ENCODE peak calls at places on chromosomes 7 and 10, in seven cellular contexts. K is BE2C, W is vagina, F is MG63, J is dorsolateral prefrontal cortex, Y is cardiac fibroblast, P is AG09309. I is an unnamed sample.

GRCh38 chr10:89360153-89360552 is 17.7 kb upstream of the IFIT1B start:
- DNase-seq in F (no peak), Y (no peak), W (no peak), P (no peak), K (no peak), J (no peak), I (no peak)

GRCh38 chr7:93011351-93012294 is 106.2 kb downstream of the SAMD9 start:
- DNase-seq in K (no peak), J (no peak), Y (peak), W (no peak), F (peak), P (peak), I (no peak)

GRCh38 chr7:3738964-3739363 is 437.9 kb downstream of the SDK1 start:
- DNase-seq in P (no peak), W (no peak), K (no peak), F (no peak), Y (no peak), J (no peak), I (no peak)

GRCh38 chr7:11786186-11786585 is 45.8 kb downstream of the THSD7A start:
- DNase-seq in Y (peak), J (no peak), W (no peak), P (no peak), K (no peak), F (no peak), I (peak)

GRCh38 chr10:86260564-86260963 is 106.0 kb downstream of the GRID1 start:
- DNase-seq in J (no peak), F (no peak), P (no peak), K (peak), W (peak), Y (no peak), I (no peak)

GRCh38 chr7:1650363-1651030 is 19.6 kb upstream of the ELFN1 start:
- DNase-seq in F (no peak), Y (no peak), K (peak), P (no peak), W (no peak), J (no peak), I (no peak)

GRCh38 chr7:50333266-50333665 is 28.8 kb downstream of the IKZF1 start:
- DNase-seq in Y (no peak), P (no peak), K (no peak), J (no peak), W (no peak), F (no peak), I (no peak)

GRCh38 chr10:60389413-60390009 is at the start of gene ANK3:
- DNase-seq in K (no peak), W (no peak), P (no peak), F (no peak), Y (no peak), J (no peak), I (no peak)

GRCh38 chr10:117188399-117188798 is 8.9 kb upstream of the KCNK18 start:
- DNase-seq in P (no peak), K (no peak), F (no peak), W (no peak), J (no peak), Y (no peak), I (no peak)

GRCh38 chr7:86884152-86884551 is 175.3 kb downstream of the ELAPOR2 start:
- DNase-seq in P (no peak), J (no peak), W (no peak), F (no peak), K (no peak), Y (no peak), I (no peak)

GRCh38 chr10:95327367-95327766 is 36.6 kb upstream of the PDLIM1 start:
- DNase-seq in J (no peak), W (no peak), F (peak), P (no peak), K (no peak), Y (peak), I (no peak)

GRCh38 chr7:5482020-5482498 is 58.4 kb upstream of the TNRC18 start:
- DNase-seq in F (no peak), Y (no peak), J (no peak), P (no peak), K (no peak), W (no peak), I (no peak)

GRCh38 chr7:52088008-52088787 is 771.6 kb upstream of the COBL start:
- DNase-seq in Y (no peak), W (no peak), F (no peak), K (no peak), J (peak), P (no peak), I (no peak)

GRCh38 chr10:30671011-30671616 is 41.6 kb upstream of the LYZL2 start:
- DNase-seq in F (peak), P (peak), K (peak), W (no peak), J (no peak), Y (peak), I (peak)

GRCh38 chr7:49866076-49866735 is 92.8 kb downstream of the VWC2 start:
- DNase-seq in J (no peak), F (no peak), W (no peak), K (no peak), P (no peak), Y (no peak), I (no peak)

GRCh38 chr10:71755179-71755879 is 18.0 kb downstream of the VSIR start:
- DNase-seq in W (no peak), J (no peak), Y (no peak), P (no peak), K (no peak), F (no peak), I (no peak)

GRCh38 chr10:58157076-58157766 is 110.5 kb downstream of the IPMK start:
- DNase-seq in P (peak), Y (peak), J (no peak), W (no peak), K (peak), F (peak), I (no peak)

GRCh38 chr10:66215005-66215404 is 710.8 kb upstream of the LRRTM3 start:
- DNase-seq in J (no peak), F (no peak), W (no peak), K (peak), Y (no peak), P (no peak), I (no peak)

GRCh38 chr10:130300608-130301025 is 164.4 kb downstream of the GLRX3 start:
- DNase-seq in P (no peak), K (no peak), Y (no peak), J (no peak), W (no peak), F (peak), I (no peak)

GRCh38 chr10:3427316-3427715 is 254.7 kb upstream of the PITRM1 start:
- DNase-seq in W (no peak), J (no peak), K (no peak), F (no peak), P (no peak), Y (peak), I (no peak)

GRCh38 chr7:23001610-23002009 is 12.3 kb downstream of the HYCC1 start:
- DNase-seq in F (no peak), J (no peak), W (no peak), Y (no peak), K (no peak), P (no peak), I (no peak)
- H3K4me3 ChIP-seq in F (no peak), J (no peak), W (no peak), Y (no peak), K (no peak), P (no peak), I (no peak)

DNA sequence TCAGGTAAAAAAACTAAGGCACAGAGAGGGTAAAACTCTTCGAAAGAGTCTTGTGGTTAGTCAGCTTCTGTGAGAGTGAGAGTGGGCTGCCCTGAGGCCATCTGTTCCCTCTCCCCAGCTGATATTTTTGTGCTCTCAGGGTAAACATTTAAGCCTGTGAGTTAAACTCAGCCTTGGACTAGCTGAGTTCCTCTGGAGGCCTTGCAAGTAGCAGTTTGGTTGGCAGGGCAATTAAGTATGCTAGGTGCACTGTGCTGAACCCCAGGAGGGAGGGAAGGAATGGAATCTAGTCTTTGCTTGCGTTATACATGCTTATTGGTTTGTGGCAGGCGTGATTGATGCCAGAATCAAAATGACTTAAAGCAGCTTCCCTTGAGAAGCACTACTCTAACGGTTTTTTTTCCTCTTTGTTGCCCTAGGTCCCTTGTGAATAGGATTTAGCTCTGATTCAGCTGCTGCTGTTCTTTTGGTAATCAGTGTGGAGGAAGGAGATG is 140.2 kb downstream of the AUTS2 start:
- DNase-seq in W (no peak), P (no peak), Y (no peak), F (no peak), J (no peak), K (peak), I (no peak)
- H3K4me3 ChIP-seq in W (no peak), P (no peak), Y (no peak), F (no peak), J (no peak), K (no peak), I (no peak)

GRCh38 chr7:156793334-156793733 is 99.6 kb downstream of the LMBR1 start:
- DNase-seq in J (no peak), W (no peak), P (no peak), Y (no peak), F (no peak), K (no peak), I (no peak)

GRCh38 chr7:156792611-156793010 is 100.4 kb downstream of the LMBR1 start:
- DNase-seq in K (peak), J (no peak), F (no peak), P (no peak), Y (no peak), W (no peak), I (no peak)

GRCh38 chr7:156795415-156795814 is 97.6 kb downstream of the LMBR1 start:
- DNase-seq in K (no peak), J (no peak), F (no peak), W (no peak), P (no peak), Y (no peak), I (no peak)

GRCh38 chr7:156790264-156790663 is 102.7 kb downstream of the LMBR1 start:
- DNase-seq in J (no peak), Y (no peak), P (no peak), F (no peak), K (no peak), W (no peak), I (no peak)

DNA sequence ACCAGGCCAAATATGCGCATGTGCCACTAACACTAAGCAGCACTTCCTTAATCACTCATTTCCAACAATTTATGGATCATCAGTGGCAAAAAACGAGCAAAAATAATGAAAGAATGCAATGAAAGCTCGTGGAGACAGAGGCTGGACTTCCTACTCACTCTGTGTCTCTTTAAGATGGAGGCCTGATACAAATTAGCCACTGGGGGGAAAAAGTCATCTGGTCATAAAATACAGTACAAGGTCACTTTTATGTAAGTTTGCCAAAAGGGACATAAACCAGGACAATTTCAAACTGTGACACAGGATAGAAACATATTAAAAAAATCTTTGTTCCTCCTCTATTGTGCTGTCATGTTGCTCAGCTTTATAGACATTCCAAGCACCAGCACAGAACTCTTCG is 101.7 kb downstream of the LMBR1 start:
- DNase-seq in P (no peak), J (no peak), F (no peak), W (no peak), K (no peak), Y (no peak), I (no peak)
- H3K4me3 ChIP-seq in P (no peak), J (no peak), F (no peak), W (no peak), K (peak), Y (no peak), I (no peak)

GRCh38 chr7:114084381-114085312 is 165.8 kb upstream of the PPP1R3A start:
- DNase-seq in P (no peak), W (no peak), K (no peak), F (no peak), Y (no peak), J (peak), I (no peak)
- H3K4me3 ChIP-seq in P (peak), W (peak), K (peak), F (peak), Y (peak), J (peak), I (no peak)

DNA sequence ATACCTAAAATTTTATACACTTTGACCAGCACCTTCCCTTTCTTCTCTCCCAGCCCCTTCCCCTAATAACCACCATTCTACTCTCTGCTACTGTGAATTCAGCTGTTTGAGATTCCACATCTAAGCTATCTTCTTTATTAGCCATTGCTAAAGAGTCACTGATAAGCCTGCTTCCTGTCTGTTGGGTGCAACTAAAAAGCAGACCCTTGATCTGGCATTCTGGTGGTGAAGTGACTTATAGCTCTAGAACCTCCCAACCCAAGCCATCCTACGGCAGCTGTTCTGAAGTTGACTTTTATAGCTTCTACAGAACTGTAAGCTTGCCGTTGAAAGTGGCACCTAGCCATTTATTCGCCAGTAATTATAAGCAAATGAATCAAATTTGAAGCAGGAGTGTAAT is 105.5 kb downstream of the AHR start:
- DNase-seq in Y (no peak), F (no peak), P (no peak), W (no peak), J (no peak), K (no peak), I (no peak)
- H3K4me3 ChIP-seq in Y (no peak), F (no peak), P (no peak), W (no peak), J (no peak), K (no peak), I (no peak)

GRCh38 chr10:94085288-94085687 is 91.6 kb downstream of the PLCE1 start:
- DNase-seq in K (no peak), Y (no peak), J (no peak), W (no peak), F (no peak), P (no peak), I (no peak)

GRCh38 chr10:94092848-94093247 is 99.1 kb downstream of the PLCE1 start:
- DNase-seq in F (no peak), J (no peak), W (no peak), K (no peak), P (no peak), Y (peak), I (no peak)

GRCh38 chr10:94093286-94093905 is 99.7 kb downstream of the PLCE1 start:
- DNase-seq in J (no peak), K (no peak), Y (peak), W (no peak), P (no peak), F (no peak), I (no peak)

GRCh38 chr10:94085766-94086437 is 92.2 kb downstream of the PLCE1 start:
- DNase-seq in P (no peak), K (no peak), F (no peak), J (no peak), Y (no peak), W (no peak), I (no peak)

DNA sequence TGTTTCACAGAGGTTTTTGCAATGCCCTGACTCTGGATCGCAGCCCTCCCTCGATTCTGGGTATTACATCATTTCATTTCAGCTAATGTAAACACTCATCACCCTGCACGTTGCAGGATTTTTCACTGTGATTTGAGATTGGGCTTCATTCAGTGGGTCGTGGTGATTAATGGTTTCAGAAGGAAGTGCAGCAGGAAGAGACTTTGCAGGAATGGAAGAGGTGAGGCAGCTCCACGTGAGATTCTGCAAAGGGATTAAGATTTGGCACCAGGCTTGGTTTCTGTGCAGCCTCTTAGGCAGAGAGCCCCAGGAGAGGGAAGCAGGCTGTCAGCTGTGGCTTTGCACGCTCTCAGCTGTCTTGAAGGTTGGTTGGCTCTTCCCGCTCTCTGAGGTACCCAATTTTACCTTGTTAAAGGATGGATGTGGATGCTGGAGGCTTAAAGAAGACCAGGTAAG is 95.2 kb downstream of the PLCE1 start:
- DNase-seq in Y (peak), W (peak), K (no peak), F (peak), J (no peak), P (no peak), I (no peak)
- H3K4me3 ChIP-seq in Y (no peak), W (peak), K (no peak), F (no peak), J (peak), P (no peak), I (no peak)

GRCh38 chr7:97005764-97006145 is 402 bp downstream of the DLX6 start:
- DNase-seq in P (no peak), W (no peak), F (no peak), J (no peak), Y (peak), K (no peak), I (no peak)
- H3K4me3 ChIP-seq in P (peak), W (peak), F (peak), J (peak), Y (no peak), K (peak), I (no peak)

GRCh38 chr10:110850990-110851389 is 20.7 kb upstream of the PDCD4 start:
- DNase-seq in W (peak), Y (no peak), J (no peak), K (no peak), P (no peak), F (no peak), I (no peak)
- H3K4me3 ChIP-seq in W (no peak), Y (no peak), J (no peak), K (no peak), P (no peak), F (no peak), I (no peak)

DNA sequence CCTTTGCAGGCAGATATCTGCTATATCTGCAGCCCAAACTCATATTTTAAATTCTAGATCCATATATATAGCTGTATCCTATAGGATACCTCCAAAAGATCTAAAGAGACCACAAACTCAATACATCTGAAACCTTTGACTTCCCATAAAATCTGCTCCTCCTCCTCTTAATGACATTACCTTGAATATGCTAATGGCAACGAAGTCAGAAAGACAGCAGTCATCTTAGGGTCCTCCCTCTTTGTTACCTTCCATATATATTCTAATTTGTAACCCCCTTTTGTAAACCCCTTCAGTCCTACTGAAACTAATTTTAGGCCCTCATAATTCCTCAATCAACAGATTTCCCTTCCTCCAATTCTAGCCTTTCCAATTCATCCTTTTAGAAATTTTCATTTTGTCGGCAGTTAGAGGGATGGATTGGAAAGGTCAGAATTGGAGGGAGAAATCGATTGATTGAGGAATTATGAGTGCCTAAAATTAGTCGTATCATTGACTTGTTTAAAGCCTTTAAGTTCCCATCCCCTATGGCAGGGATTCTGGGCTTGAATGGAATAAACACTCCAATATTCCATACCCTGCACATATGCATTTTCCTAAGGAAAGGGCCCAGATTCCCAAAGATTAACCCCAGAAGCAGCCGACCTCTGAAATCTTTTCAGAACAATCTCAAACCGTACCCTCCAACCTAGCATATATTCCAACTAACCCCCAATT is 2.4 kb downstream of the SYPL1 start:
- DNase-seq in K (no peak), W (no peak), Y (no peak), P (no peak), F (no peak), J (no peak), I (no peak)
- H3K4me3 ChIP-seq in K (no peak), W (peak), Y (no peak), P (no peak), F (no peak), J (peak), I (no peak)

GRCh38 chr7:6575246-6576023 is 1.8 kb upstream of the ZDHHC4 start:
- DNase-seq in J (no peak), W (no peak), F (no peak), K (no peak), Y (no peak), P (no peak), I (no peak)
- H3K4me3 ChIP-seq in J (no peak), W (no peak), F (no peak), K (no peak), Y (no peak), P (no peak), I (no peak)